ENCODE peak calls at places on chromosomes 4 and X, in eight cellular contexts. I is ovary; R is mesendoderm; O is naive thymus-derived CD4-positive, alpha-beta T cell; X is A549; F is esophagus muscularis mucosa; Y is dorsolateral prefrontal cortex; P is neural progenitor cell. G is an unnamed sample.

GRCh38 chrX:19849433-19850190 is 37.8 kb downstream of the SH3KBP1 start:
- DNase-seq in X (no peak), Y (no peak), O (no peak), R (no peak), F (no peak), I (no peak), P (no peak), G (no peak)

GRCh38 chrX:113275769-113276168 is 435.1 kb upstream of the AMOT start:
- DNase-seq in I (no peak), Y (no peak), X (no peak), P (no peak), R (peak; percentile 2), F (no peak), O (no peak), G (no peak)

GRCh38 chr4:181650033-181650825 is 593.0 kb upstream of the TENM3 start:
- DNase-seq in F (no peak), P (no peak), R (peak; percentile 35), O (no peak), X (no peak), Y (no peak), I (no peak), G (no peak)

GRCh38 chrX:149527705-149528104 is 13.1 kb upstream of the EOLA1 start:
- DNase-seq in I (no peak), O (peak; percentile 48), F (no peak), X (peak; percentile 53), P (peak; percentile 11), Y (no peak), R (peak; percentile 62), G (peak; percentile 59)

GRCh38 chrX:151745651-151746050 is 11.1 kb downstream of the CNGA2 start:
- DNase-seq in X (no peak), F (no peak), P (no peak), O (no peak), R (no peak), I (no peak), Y (no peak), G (no peak)

GRCh38 chr4:57504139-57504538 is 394.0 kb upstream of the IGFBP7 start:
- DNase-seq in O (no peak), R (no peak), I (no peak), Y (no peak), P (no peak), X (no peak), F (no peak), G (no peak)

GRCh38 chrX:50071507-50071906 is 129.3 kb downstream of the AKAP4 start:
- DNase-seq in I (no peak), R (no peak), X (no peak), P (no peak), Y (no peak), F (no peak), O (no peak), G (no peak)

GRCh38 chrX:1595711-1596060 is 4.3 kb downstream of the AKAP17A start:
- DNase-seq in P (no peak), I (no peak), R (no peak), F (no peak), O (no peak), X (no peak), Y (no peak), G (peak; percentile 39)

DNA sequence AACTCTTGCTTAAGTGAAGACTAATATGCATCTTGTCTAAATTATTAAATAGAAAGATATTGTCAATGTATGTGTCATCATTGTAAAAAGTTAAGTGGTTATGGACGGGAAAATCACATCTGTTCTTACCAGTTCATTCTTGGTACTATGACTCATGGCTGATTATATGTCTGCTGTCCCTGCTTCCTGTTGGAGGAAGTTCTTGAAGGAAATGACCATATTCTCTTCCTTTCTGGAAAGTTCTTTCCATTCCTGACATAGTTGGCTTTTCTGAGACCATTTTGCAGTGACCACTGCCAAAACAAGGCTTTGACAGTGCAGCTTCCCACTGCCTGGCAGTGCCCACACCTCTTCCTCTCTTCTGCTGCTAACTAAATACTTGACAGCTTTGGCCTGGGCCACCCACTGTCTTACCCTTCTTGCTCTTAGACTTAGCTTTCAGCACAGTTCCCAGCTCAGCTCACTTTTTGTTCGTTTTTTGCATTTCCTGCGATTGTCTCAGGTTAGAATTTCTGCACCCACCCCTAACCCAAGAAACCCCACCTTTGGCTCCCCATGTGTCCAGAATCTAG is 13.2 kb upstream of the CLDN24 start:
- DNase-seq in P (no peak), R (peak; percentile 19), O (no peak), F (no peak), I (no peak), X (peak; percentile 63), Y (no peak), G (no peak)
- H3K27ac ChIP-seq in P (no peak overlapping the region), R (no peak overlapping the region), O (no peak overlapping the region), F (no peak overlapping the region), I (no peak overlapping the region), X (peak overlapping the region; percentile 86), Y (no peak overlapping the region), G (no peak overlapping the region)

DNA sequence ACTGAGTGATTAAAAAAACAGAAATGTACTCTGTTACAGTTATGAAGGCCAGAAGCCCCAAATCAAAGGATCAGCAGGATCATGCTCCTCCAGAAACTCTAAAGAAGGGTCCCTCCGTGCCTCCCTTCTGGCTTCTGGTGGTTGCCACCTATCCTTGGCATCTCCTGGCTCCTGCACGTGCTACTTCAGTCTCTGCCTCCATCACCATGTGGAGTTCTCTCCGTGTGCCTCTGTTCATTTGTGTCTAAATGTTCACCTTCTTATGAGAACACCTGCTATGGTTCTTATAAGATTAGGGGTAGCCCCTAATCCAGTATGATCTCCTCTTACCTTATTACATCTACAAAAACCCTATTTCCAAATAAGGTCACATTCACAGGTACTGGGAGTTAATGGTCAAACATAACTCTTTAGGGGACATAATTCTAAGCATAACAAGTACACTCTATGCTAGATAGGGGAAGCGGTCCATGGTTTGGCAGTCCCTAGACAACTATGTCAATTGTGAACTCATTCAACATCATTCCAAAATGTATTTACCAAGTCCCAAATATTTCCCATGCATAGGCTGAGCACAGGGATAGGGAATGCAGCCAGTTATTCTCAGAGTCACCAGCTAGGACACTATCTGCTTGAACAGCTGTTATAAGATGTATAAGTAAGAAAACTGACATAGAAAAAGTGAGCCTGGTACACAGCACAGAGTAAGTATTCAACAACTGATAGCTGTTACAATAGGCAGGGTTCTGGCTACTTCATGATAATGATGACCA is 295.5 kb upstream of the BOD1L1 start:
- DNase-seq in P (no peak), I (no peak), Y (no peak), R (no peak), X (no peak), F (peak; percentile 66), O (no peak), G (no peak)
- H3K4me3 ChIP-seq in P (no peak overlapping the region), I (no peak overlapping the region), Y (no peak overlapping the region), R (no peak overlapping the region), X (no peak overlapping the region), F (no peak overlapping the region), O (no peak overlapping the region), G (no peak overlapping the region)

GRCh38 chr4:80173387-80173786 is 23.9 kb upstream of the PRDM8 start:
- DNase-seq in X (no peak), I (no peak), F (no peak), R (no peak), P (peak; percentile 32), O (peak; percentile 75), Y (no peak), G (no peak)
- H3K27ac ChIP-seq in X (no peak overlapping the region), I (no peak overlapping the region), F (no peak overlapping the region), R (no peak overlapping the region), P (no peak overlapping the region), O (peak overlapping the region; percentile 75), Y (no peak overlapping the region), G (no peak overlapping the region)

DNA sequence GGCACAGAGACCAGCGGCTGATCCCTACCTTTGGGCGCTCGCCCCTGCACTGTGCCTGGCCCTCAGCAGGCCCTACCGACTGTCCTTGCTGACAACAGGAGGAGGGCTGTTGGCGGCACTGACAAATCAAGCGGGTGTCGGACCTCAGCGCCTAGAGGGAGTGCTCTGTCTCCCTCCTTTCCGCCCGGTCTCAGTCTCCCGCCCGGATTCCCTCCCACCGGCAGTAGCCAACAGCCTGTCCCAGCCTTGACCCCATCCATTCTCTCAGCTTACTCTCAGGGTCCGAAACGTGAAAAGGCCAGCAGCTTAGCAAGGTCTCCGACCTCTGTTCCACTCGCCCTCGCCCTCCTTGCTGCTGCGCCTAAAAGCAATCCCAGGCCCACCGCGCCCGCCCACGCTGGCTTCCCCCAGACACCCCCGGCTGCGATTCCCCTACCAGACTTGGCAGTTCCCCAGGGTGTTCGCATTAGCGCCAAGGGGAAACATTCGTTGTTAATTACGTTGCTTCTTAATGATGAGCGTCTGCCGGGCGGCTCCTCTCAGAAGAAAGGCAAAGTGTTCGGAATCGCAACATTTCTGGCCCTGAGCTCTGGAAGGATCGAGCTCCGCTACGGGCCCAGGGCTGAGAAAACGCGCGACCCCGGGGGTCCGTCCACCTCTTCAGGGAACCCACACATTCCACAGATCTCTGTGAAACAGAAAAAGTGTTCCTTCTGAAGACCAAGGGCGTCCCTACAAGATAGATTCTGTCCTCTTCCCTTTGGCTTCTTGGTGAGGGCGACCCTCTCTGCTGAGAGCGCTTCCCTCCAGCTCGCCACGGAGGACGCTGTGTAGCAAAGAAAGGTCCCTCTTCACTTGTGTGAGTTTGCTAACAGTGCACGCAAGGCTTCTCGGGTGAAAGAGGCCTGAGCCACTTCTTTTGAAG is 96.1 kb downstream of the SOWAHB start:
- DNase-seq in F (no peak), O (no peak), R (peak; percentile 90), X (no peak), P (peak; percentile 55), Y (no peak), I (peak; percentile 67), G (peak; percentile 85)
- H3K4me3 ChIP-seq in F (peak overlapping the region; percentile 37), O (no peak overlapping the region), R (no peak overlapping the region), X (no peak overlapping the region), P (peak overlapping the region; percentile 41), Y (peak overlapping the region; percentile 25), I (peak overlapping the region; percentile 0), G (peak overlapping the region; percentile 60)

GRCh38 chr4:38386654-38387188 is 277.3 kb upstream of the KLF3 start:
- DNase-seq in R (no peak), P (no peak), Y (no peak), X (no peak), I (no peak), F (no peak), O (no peak), G (no peak)

GRCh38 chr4:38387819-38388218 is 276.2 kb upstream of the KLF3 start:
- DNase-seq in Y (no peak), R (no peak), O (no peak), P (no peak), I (no peak), X (no peak), F (no peak), G (no peak)

GRCh38 chr4:38385286-38386010 is 278.6 kb upstream of the KLF3 start:
- DNase-seq in X (peak; percentile 41), F (no peak), P (peak; percentile 34), R (peak; percentile 5), O (peak; percentile 38), I (no peak), Y (no peak), G (peak; percentile 53)

GRCh38 chr4:38386011-38386551 is 277.9 kb upstream of the KLF3 start:
- DNase-seq in O (no peak), I (no peak), X (no peak), R (no peak), F (no peak), Y (no peak), P (no peak), G (no peak)

DNA sequence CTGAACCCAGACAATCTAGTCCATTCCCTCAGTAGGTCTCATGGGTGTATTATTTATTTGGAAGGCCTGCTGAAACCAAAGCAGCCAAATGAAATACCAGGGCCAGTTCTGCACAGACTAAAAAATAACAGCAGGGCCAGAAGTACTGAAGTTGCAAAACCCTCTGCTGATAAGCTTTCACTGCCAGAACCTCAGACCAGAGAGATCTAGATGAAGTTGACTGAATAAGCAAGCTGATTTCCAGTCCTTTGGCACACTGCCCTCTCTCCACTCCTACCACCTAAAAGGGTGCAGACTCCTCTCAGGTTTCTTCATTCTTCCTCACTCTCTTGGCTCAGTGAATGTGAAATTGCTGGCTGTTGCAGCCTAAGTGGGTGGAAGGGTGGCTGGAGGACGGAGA is 276.7 kb upstream of the KLF3 start:
- DNase-seq in I (peak; percentile 84), R (no peak), Y (no peak), P (no peak), X (no peak), O (no peak), F (no peak), G (no peak)
- H3K27ac ChIP-seq in I (no peak overlapping the region), R (no peak overlapping the region), Y (no peak overlapping the region), P (no peak overlapping the region), X (peak overlapping the region; percentile 38), O (no peak overlapping the region), F (no peak overlapping the region), G (no peak overlapping the region)

G was measured in endodermal cell.